ENCODE peak calls at places on chromosomes 5 and 9, in six cellular contexts. R is body of pancreas, U is left ventricle myocardium inferior, Y is PC-3, L is sigmoid colon, K is AG04450. O is an unnamed sample.

GRCh38 chr9:16341176-16341575 is 529.3 kb downstream of the BNC2 start:
- DNase-seq in R (no peak), U (no peak), Y (peak), L (no peak), K (no peak), O (no peak)

GRCh38 chr9:122356627-122357026 is 14.2 kb upstream of the PTGS1 start:
- DNase-seq in R (no peak), U (no peak), Y (no peak), L (no peak), K (no peak), O (no peak)

GRCh38 chr9:121434946-121435345 is 64.7 kb downstream of the GGTA1 start:
- DNase-seq in R (no peak), U (no peak), Y (no peak), L (no peak), K (peak), O (no peak)

GRCh38 chr5:172299916-172300439 is 16.4 kb upstream of the UBTD2 start:
- DNase-seq in R (no peak), U (no peak), Y (peak), L (no peak), K (no peak), O (no peak)

GRCh38 chr5:149268928-149269557 is 2.6 kb upstream of the AFAP1L1 start:
- DNase-seq in R (no peak), U (no peak), Y (peak), L (no peak), K (no peak), O (no peak)

GRCh38 chr5:157761690-157762611 is 18.4 kb downstream of the LSM11 start:
- DNase-seq in R (no peak), U (no peak), Y (peak), L (no peak), K (no peak), O (no peak)

GRCh38 chr5:181043285-181044092 is 3.4 kb downstream of the BTNL9 start:
- DNase-seq in R (no peak), U (no peak), Y (peak), L (no peak), K (no peak), O (no peak)

GRCh38 chr9:137269231-137269772 is 8.2 kb upstream of the TOR4A start:
- DNase-seq in R (peak), U (no peak), Y (no peak), L (peak), K (no peak), O (no peak)

GRCh38 chr9:93672622-93673270 is 96.4 kb downstream of the PHF2 start:
- DNase-seq in R (no peak), U (peak), Y (no peak), L (no peak), K (no peak), O (no peak)

GRCh38 chr5:166907314-166907713 is 1384.1 kb upstream of the WWC1 start:
- DNase-seq in R (no peak), U (no peak), Y (peak), L (no peak), K (no peak), O (no peak)

GRCh38 chr5:122882836-122883235 is 37.4 kb downstream of the SNX24 start:
- DNase-seq in R (no peak), U (no peak), Y (peak), L (no peak), K (no peak), O (no peak)

DNA sequence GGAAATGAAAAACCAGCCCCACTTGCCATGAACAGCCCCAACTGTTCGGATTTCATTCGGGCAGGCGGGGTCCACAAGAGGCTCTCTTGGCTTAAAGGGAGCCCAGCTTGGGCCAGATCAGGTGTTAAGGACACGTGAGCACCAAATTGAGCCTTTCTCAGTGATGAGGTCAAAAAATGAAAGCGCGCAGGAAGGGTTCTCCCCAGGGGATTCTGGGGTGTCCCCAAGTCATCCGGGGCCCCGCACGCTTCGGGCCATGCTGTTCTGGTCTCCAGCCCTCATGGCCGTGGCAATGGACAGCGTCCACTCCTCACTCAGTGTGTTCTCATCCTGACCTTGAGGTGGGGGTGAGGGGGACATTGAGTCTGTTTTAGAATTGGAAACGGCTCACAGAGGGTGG is 10.9 kb downstream of the AK1 start:
- DNase-seq in R (no peak), U (no peak), Y (no peak), L (no peak), K (no peak), O (no peak)
- H3K27ac ChIP-seq in R (no peak), U (peak), Y (no peak), L (no peak), K (no peak), O (no peak)

DNA sequence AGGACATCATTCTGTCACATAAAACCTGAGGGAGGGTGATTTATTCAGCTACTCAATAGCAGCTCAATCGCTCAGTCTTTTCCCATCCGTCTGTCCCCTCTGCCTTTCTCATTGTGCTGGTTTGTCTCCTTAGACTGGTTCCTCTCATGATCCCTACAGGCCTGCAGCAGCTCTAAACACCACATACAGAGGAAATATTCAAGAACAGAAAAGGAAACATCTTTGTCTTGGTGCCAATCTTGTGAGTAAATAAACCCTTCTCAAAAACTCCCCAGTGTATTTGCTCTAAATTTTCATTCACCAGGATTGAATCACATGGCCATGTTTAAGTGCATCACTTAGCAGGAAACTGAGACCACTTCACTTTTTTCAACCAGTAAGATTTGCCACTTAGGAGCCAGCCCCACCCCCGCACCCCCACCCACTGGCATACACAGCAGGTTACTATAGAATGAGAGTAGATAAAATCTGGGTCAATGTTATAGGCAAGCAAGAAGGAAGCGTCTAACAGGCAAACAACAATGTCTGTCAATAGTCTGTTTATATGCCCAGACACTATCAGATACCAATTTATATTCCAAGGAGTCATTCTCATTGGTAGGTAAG is 895.5 kb upstream of the DMAC1 start:
- DNase-seq in R (no peak), U (no peak), Y (no peak), L (no peak), K (no peak), O (no peak)
- H3K27ac ChIP-seq in R (no peak), U (no peak), Y (no peak), L (no peak), K (no peak), O (no peak)

DNA sequence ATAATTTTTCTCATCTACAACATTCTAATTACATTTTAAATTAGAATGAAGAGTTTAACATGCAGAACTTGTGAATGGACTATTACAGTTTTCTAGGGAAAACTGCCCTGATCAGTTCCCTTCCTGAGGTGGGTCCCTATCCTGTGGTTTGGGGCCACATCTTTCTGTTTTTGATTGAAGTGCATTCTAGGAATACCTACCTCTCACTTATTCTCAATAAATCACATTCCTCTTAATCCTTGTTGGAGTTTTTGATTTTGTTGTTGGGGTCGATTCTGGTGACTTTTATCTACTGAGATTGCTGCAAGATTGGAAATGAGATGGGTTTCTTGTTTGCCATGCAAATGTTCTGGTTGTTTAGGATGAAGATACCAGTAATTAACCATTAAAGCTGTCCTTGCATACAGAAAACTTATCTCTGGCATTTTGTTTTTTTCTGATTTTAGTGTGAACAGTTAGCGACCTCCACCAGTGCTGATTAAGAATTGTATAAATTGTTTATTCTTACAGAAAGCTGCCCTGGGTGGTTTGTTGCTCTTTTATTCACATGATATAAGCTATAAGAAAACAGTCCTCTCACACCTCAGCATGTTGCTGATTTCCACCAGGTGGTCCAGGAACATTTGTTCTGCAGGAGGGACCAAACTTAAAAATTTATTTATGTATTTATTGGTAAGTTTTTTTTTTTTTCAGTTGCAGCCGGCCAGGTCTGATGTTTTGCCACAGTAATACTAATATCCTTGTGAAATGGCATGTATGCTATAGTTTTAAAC is 269.9 kb downstream of the FANCC start:
- DNase-seq in R (no peak), U (no peak), Y (no peak), L (no peak), K (no peak), O (no peak)
- H3K27ac ChIP-seq in R (peak), U (peak), Y (peak), L (peak), K (no peak), O (peak)

GRCh38 chr9:97038551-97038908 is 412 bp downstream of the CTSV start:
- DNase-seq in R (no peak), U (no peak), Y (no peak), L (no peak), K (no peak), O (no peak)
- H3K27ac ChIP-seq in R (no peak), U (no peak), Y (no peak), L (no peak), K (no peak), O (peak)

GRCh38 chr9:69975681-69976080 is 68.0 kb upstream of the MAMDC2 start:
- DNase-seq in R (no peak), U (no peak), Y (no peak), L (no peak), K (no peak), O (no peak)
- H3K27ac ChIP-seq in R (no peak), U (no peak), Y (no peak), L (no peak), K (peak), O (no peak)

DNA sequence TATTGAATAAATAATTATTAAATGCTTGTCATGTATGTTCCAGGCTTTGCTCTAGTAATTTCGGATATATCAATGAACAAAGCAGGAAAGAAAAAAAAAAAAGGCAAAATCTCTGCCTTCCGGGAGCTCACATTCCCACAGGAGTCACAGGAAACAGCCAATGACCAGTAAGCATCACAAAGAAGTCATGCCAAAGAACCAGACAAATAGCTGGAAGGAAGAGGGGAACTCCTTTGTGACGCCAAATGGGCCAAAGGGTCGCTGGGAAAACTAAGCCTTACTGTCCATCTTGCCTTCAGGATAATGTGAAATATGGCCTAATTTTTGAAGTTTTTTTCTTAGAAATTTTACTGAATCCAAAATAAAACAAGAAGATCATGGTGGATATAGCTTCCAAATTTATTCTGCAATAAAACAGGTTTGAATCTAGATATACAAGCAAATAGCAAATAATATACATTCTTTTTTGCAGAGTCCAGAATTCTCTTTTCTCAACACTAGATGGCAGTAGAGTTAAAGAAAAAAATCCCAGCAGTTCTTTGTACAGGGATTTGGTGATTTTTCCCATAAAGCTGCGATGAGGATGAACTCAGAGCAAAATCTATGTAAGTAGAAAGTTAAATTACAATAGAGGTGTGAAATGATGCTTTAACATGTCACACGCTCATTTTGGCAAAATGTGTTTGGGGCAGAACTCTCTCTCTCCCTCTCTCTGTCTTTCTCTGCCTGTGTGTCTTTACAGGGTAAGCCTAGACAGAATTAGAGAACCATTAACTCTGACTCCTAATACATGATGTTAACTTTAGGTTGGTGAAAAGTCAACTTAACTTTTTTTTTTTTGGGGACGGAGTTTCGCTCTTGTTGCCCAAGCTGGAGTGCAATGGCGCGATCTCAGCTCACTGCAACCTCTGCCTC is 60.0 kb upstream of the TUT7 start:
- DNase-seq in R (no peak), U (no peak), Y (peak), L (no peak), K (no peak), O (no peak)
- H3K27ac ChIP-seq in R (no peak), U (no peak), Y (no peak), L (no peak), K (no peak), O (no peak)

DNA sequence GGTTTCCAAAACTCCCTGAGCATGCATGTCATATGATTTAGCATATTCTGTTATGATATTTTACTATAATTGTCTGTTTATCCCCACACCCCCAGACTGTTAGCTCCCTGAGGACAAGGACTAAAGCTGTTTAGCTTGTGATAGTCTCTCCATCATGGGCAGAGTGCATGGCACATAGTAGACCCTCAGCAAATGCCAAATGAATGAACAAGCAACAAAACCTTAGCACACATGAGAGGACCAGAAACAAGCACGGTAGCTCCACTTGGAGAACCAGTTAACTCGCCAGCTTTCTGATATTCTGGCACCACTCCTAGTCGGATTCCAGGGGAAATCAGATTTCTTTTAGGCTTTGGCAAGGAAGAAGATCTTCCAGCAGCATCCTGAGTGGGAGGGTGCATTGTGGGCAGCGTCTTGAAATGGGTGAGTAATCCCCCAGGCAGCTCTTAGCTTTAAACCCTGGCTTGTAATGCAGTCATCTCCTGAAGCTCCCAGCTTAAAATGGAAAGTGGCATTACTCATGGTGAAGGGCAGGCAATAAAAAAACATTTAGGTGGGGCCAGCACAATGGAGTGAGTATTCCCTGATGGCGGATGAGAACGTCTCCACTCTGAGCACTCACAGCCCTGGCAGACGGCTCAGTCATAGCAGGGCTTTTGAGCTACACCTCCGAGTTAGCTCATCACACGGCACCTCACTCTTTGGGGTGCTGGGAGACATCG is 41.1 kb downstream of the FGF1 start:
- DNase-seq in R (no peak), U (no peak), Y (peak), L (peak), K (peak), O (no peak)
- H3K27ac ChIP-seq in R (no peak), U (peak), Y (peak), L (peak), K (peak), O (peak)

DNA sequence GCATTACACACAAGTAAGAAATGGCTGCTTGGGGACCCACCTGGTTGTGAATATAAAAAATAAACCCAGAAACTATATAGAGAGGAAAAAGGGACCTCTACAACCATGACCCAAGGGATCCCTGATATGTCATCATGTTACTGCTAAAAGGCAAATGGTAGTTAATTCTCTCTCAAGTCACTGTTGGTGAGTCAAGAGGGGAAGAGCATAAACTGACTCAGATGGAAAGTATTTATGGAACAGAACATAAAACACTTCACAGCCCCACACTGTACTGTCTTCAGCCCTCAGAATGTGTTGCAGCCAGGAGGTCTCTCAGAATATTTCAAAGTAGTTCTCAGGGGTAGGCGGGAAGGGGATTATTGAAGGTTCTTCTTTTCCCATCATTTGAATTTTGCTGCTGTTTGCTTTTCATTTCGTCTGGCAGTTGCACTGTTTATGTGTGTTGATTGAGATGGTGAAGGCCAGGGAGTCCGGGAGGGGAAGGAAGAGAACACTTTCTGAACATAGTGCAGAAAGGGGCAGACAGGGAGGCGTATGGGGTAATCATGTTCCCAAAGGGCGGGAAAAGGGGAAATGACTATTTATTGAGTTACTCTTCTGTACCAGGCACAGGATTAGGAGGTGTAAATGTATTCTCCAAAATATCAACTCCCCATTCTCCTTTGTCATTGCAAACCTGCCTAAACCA is 85.5 kb downstream of the TEK start:
- DNase-seq in R (no peak), U (no peak), Y (peak), L (no peak), K (peak), O (no peak)
- H3K27ac ChIP-seq in R (no peak), U (peak), Y (peak), L (peak), K (peak), O (no peak)